ENCODE peak calls at places on chromosomes 11 and 22, in eight cellular contexts. One of them, this sample, is unnamed.
A peak's percentile ranks its signal among the peaks of the same experiment; 100 is the strongest.

GRCh38 chr11:46302866-46303265 is 25.4 kb downstream of the CREB3L1 start:
- DNase-seq in H1: no peak
- DNase-seq in HCT116: no peak
- DNase-seq in SK-N-SH: no peak
- DNase-seq in A549: no peak
- DNase-seq in K562: no peak
- DNase-seq in endothelial cell of umbilical vein: no peak
- DNase-seq in GM12878: peak; percentile 87
- DNase-seq in this sample: no peak

GRCh38 chr11:133531971-133532651 is at the start of gene OPCML:
- DNase-seq in H1: no peak
- DNase-seq in K562: no peak
- DNase-seq in endothelial cell of umbilical vein: no peak
- DNase-seq in GM12878: no peak
- DNase-seq in HCT116: no peak
- DNase-seq in SK-N-SH: no peak
- DNase-seq in A549: no peak
- DNase-seq in this sample: no peak

GRCh38 chr11:16052750-16053149 is 303.6 kb downstream of the SOX6 start:
- DNase-seq in endothelial cell of umbilical vein: no peak
- DNase-seq in GM12878: no peak
- DNase-seq in A549: no peak
- DNase-seq in K562: no peak
- DNase-seq in HCT116: no peak
- DNase-seq in SK-N-SH: no peak
- DNase-seq in H1: no peak
- DNase-seq in this sample: no peak

GRCh38 chr11:44936527-44936926 is 14.2 kb downstream of the TP53I11 start:
- DNase-seq in K562: peak; percentile 83
- DNase-seq in H1: peak; percentile 64
- DNase-seq in endothelial cell of umbilical vein: peak; percentile 82
- DNase-seq in SK-N-SH: peak; percentile 91
- DNase-seq in HCT116: peak; percentile 55
- DNase-seq in A549: peak; percentile 80
- DNase-seq in GM12878: no peak
- DNase-seq in this sample: peak; percentile 50

GRCh38 chr11:111674941-111675340 is 72.7 kb downstream of the SIK2 start:
- DNase-seq in GM12878: no peak
- DNase-seq in A549: no peak
- DNase-seq in SK-N-SH: no peak
- DNase-seq in HCT116: no peak
- DNase-seq in endothelial cell of umbilical vein: no peak
- DNase-seq in H1: no peak
- DNase-seq in K562: no peak
- DNase-seq in this sample: no peak

GRCh38 chr11:76670475-76671235 is at the start of gene LRRC32:
- DNase-seq in GM12878: no peak
- DNase-seq in SK-N-SH: peak; percentile 87
- DNase-seq in A549: no peak
- DNase-seq in K562: peak; percentile 84
- DNase-seq in HCT116: no peak
- DNase-seq in endothelial cell of umbilical vein: peak; percentile 82
- DNase-seq in H1: no peak
- DNase-seq in this sample: no peak

GRCh38 chr11:86183694-86184093 is 60.9 kb upstream of the EED start:
- DNase-seq in HCT116: no peak
- DNase-seq in K562: peak; percentile 51
- DNase-seq in endothelial cell of umbilical vein: no peak
- DNase-seq in H1: no peak
- DNase-seq in A549: no peak
- DNase-seq in SK-N-SH: no peak
- DNase-seq in GM12878: no peak
- DNase-seq in this sample: no peak

GRCh38 chr11:75338516-75339218 is 12.8 kb downstream of the ARRB1 start:
- DNase-seq in K562: no peak
- DNase-seq in GM12878: no peak
- DNase-seq in endothelial cell of umbilical vein: peak; percentile 14
- DNase-seq in HCT116: no peak
- DNase-seq in A549: no peak
- DNase-seq in SK-N-SH: peak; percentile 52
- DNase-seq in H1: no peak
- DNase-seq in this sample: no peak

GRCh38 chr11:123188508-123189165 is 6.4 kb downstream of the CLMP start:
- DNase-seq in K562: no peak
- DNase-seq in A549: no peak
- DNase-seq in H1: no peak
- DNase-seq in endothelial cell of umbilical vein: peak; percentile 73
- DNase-seq in HCT116: no peak
- DNase-seq in SK-N-SH: no peak
- DNase-seq in GM12878: no peak
- DNase-seq in this sample: no peak

GRCh38 chr22:36922097-36922608 is 8.7 kb downstream of the CSF2RB start:
- DNase-seq in HCT116: no peak
- DNase-seq in GM12878: no peak
- DNase-seq in A549: no peak
- DNase-seq in H1: no peak
- DNase-seq in SK-N-SH: no peak
- DNase-seq in endothelial cell of umbilical vein: peak; percentile 45
- DNase-seq in K562: no peak
- DNase-seq in this sample: no peak

GRCh38 chr11:64007629-64008282 is 21.5 kb downstream of the OTUB1 start:
- DNase-seq in H1: no peak
- DNase-seq in GM12878: no peak
- DNase-seq in SK-N-SH: peak; percentile 91
- DNase-seq in K562: peak; percentile 95
- DNase-seq in HCT116: peak; percentile 54
- DNase-seq in endothelial cell of umbilical vein: peak; percentile 45
- DNase-seq in A549: peak; percentile 86
- DNase-seq in this sample: peak; percentile 89

GRCh38 chr11:119907934-119908760 is 179.1 kb upstream of the NECTIN1 start:
- DNase-seq in A549: no peak
- DNase-seq in SK-N-SH: peak; percentile 86
- DNase-seq in H1: no peak
- DNase-seq in GM12878: no peak
- DNase-seq in K562: no peak
- DNase-seq in HCT116: no peak
- DNase-seq in endothelial cell of umbilical vein: no peak
- DNase-seq in this sample: no peak

GRCh38 chr22:37763012-37763411 is 44.7 kb upstream of the GCAT start:
- DNase-seq in HCT116: no peak
- DNase-seq in H1: no peak
- DNase-seq in K562: no peak
- DNase-seq in endothelial cell of umbilical vein: no peak
- DNase-seq in GM12878: no peak
- DNase-seq in A549: no peak
- DNase-seq in SK-N-SH: no peak
- DNase-seq in this sample: no peak

GRCh38 chr22:48146426-48146825 is 1384.0 kb downstream of the TBC1D22A start:
- DNase-seq in A549: no peak
- DNase-seq in H1: no peak
- DNase-seq in HCT116: no peak
- DNase-seq in GM12878: no peak
- DNase-seq in endothelial cell of umbilical vein: no peak
- DNase-seq in K562: no peak
- DNase-seq in SK-N-SH: no peak
- DNase-seq in this sample: no peak

GRCh38 chr11:1123970-1124369 is 33.8 kb upstream of the MUC5AC start:
- DNase-seq in GM12878: no peak
- DNase-seq in H1: no peak
- DNase-seq in HCT116: no peak
- DNase-seq in SK-N-SH: no peak
- DNase-seq in K562: no peak
- DNase-seq in endothelial cell of umbilical vein: no peak
- DNase-seq in A549: no peak
- DNase-seq in this sample: no peak

GRCh38 chr22:46753360-46753759 is 9.1 kb upstream of the TBC1D22A start:
- DNase-seq in K562: no peak
- DNase-seq in H1: no peak
- DNase-seq in GM12878: no peak
- DNase-seq in HCT116: no peak
- DNase-seq in endothelial cell of umbilical vein: no peak
- DNase-seq in SK-N-SH: no peak
- DNase-seq in A549: no peak
- DNase-seq in this sample: no peak

GRCh38 chr22:46754826-46755225 is 7.6 kb upstream of the TBC1D22A start:
- DNase-seq in SK-N-SH: no peak
- DNase-seq in GM12878: no peak
- DNase-seq in HCT116: no peak
- DNase-seq in A549: no peak
- DNase-seq in K562: no peak
- DNase-seq in endothelial cell of umbilical vein: no peak
- DNase-seq in H1: no peak
- DNase-seq in this sample: no peak

GRCh38 chr22:46752911-46753310 is 9.5 kb upstream of the TBC1D22A start:
- DNase-seq in K562: no peak
- DNase-seq in HCT116: no peak
- DNase-seq in H1: no peak
- DNase-seq in GM12878: no peak
- DNase-seq in SK-N-SH: no peak
- DNase-seq in endothelial cell of umbilical vein: no peak
- DNase-seq in A549: no peak
- DNase-seq in this sample: no peak

GRCh38 chr22:46753761-46754109 is 8.7 kb upstream of the TBC1D22A start:
- DNase-seq in K562: no peak
- DNase-seq in A549: no peak
- DNase-seq in H1: no peak
- DNase-seq in GM12878: no peak
- DNase-seq in HCT116: no peak
- DNase-seq in SK-N-SH: no peak
- DNase-seq in endothelial cell of umbilical vein: no peak
- DNase-seq in this sample: no peak

DNA sequence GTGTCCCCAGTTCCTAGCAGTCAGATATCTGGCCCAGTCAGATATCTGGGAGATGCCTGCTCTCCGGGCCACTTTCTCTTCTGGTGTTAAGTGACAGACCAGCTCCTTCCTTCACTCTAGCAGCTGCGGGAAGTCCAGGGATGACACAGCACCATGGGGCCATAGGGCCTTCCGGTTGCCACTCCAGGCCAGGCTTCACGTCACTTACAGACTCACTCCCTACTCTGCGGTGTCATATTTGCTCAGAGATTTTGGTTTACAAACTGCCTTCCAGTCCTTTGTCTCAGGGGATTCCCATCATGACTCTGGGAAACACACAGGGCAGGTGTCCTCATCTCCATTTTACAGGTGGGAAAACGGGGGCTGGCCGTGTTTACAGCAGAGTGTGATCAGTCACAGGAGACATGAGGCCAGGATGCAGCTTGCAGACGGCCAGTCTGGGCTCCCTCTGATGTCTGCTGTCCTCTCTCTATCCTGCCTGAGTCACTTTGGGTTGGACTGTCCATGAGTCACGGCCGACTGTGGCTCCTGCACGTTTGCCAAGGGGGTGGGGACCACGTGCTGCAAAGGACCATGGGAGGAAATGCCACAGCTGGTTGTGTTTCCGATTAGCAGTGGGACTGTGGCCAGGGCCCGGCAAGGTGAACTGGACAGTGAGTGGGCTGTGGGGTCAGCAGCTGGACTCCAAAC is 8.2 kb upstream of the TBC1D22A start:
- DNase-seq in H1: no peak
- DNase-seq in K562: peak; percentile 62
- DNase-seq in endothelial cell of umbilical vein: peak; percentile 99
- DNase-seq in HCT116: peak; percentile 90
- DNase-seq in SK-N-SH: peak; percentile 68
- DNase-seq in GM12878: no peak
- DNase-seq in A549: peak; percentile 92
- DNase-seq in this sample: peak; percentile 92
- H3K4me1 ChIP-seq in H1: no peaks in the 10 kb centered on the region
- H3K4me1 ChIP-seq in K562: peaks cover 25% of the 10 kb centered on the region
- H3K4me1 ChIP-seq in endothelial cell of umbilical vein: peaks cover 52% of the 10 kb centered on the region
- H3K4me1 ChIP-seq in HCT116: peaks cover 50% of the 10 kb centered on the region
- H3K4me1 ChIP-seq in SK-N-SH: peaks cover 23% of the 10 kb centered on the region
- H3K4me1 ChIP-seq in GM12878: peaks cover 15% of the 10 kb centered on the region
- H3K4me1 ChIP-seq in A549: peaks cover 44% of the 10 kb centered on the region
- H3K4me1 ChIP-seq in this sample: peaks cover 58% of the 10 kb centered on the region

DNA sequence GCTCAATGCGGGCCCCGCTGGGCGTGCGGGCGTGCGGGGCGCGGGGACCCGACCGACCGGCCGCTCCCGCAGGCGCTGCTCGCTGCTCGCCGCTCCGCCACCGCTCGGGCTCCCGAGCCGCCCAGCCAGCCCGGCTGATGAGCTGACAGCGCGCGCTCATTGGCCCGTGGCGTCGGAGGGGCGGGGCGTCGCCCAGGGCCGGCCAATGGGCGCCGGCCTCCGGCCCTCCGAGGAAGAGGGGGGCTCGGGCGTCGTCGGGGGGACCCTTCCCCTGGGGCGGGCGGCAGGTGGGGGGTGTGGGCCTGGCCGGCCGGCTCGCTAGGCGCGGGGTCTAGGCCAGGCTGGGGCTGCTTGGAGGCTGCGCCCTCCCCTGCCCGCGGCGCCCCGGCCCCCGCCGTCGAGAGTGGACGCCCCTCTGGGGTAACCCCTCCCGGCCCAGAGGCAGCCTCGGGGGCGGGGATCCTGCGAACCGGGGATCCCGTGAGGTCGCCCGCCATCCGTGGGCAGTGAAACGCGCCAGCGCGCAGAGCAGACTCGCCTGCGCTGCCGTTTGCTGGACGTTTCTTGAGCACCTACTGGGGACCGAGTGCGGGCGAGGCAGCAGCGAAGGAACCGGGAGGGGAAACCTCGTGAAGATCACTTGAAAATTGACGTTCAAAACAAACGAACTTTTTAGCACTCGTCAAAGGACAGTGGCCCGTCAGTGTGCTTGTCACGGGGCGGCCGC is at the start of gene SCUBE1:
- DNase-seq in A549: peak; percentile 17
- DNase-seq in H1: no peak
- DNase-seq in endothelial cell of umbilical vein: peak; percentile 31
- DNase-seq in SK-N-SH: peak; percentile 95
- DNase-seq in K562: peak; percentile 91
- DNase-seq in HCT116: no peak
- DNase-seq in GM12878: no peak
- DNase-seq in this sample: no peak
- TF ChIP-seq MAX in A549: no peak
- TF ChIP-seq MAX in H1: peak; percentile 49
- TF ChIP-seq MAX in endothelial cell of umbilical vein: no peak
- TF ChIP-seq MAX in SK-N-SH: no peak
- TF ChIP-seq MAX in K562: no peak
- TF ChIP-seq MAX in HCT116: no peak
- TF ChIP-seq MAX in GM12878: no peak
- TF ChIP-seq MAX in this sample: no peak

DNA sequence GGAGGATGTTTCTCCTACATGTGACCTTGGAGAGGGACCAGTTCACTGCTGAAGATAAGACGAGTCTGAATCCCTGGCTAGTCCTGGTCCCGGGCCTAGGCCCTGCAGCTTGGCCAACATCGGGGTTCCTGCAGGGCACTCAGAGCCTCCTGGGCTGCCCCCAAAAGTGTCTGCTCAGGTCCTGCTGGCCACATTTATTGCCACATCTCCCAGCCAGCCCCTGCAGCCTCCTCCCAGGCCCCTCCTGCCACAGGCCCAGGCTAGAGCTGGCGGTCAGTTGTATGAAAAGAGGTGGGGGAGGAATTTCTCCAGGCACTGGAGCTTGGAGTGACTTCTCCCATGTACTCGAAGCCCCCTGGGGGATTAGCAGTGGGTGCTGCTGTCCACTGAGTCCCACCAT is 56.5 kb upstream of the PPARA start:
- DNase-seq in GM12878: no peak
- DNase-seq in endothelial cell of umbilical vein: no peak
- DNase-seq in K562: no peak
- DNase-seq in H1: no peak
- DNase-seq in HCT116: no peak
- DNase-seq in A549: no peak
- DNase-seq in SK-N-SH: no peak
- DNase-seq in this sample: no peak
- H3K4me1 ChIP-seq in GM12878: no peaks in the 10 kb centered on the region
- H3K4me1 ChIP-seq in endothelial cell of umbilical vein: peaks cover 17% of the 10 kb centered on the region
- H3K4me1 ChIP-seq in K562: peaks cover 47% of the 10 kb centered on the region
- H3K4me1 ChIP-seq in H1: no peaks in the 10 kb centered on the region
- H3K4me1 ChIP-seq in HCT116: no peaks in the 10 kb centered on the region
- H3K4me1 ChIP-seq in A549: peaks cover 77% of the 10 kb centered on the region
- H3K4me1 ChIP-seq in SK-N-SH: peaks cover 95% of the 10 kb centered on the region
- H3K4me1 ChIP-seq in this sample: peaks cover 11% of the 10 kb centered on the region

GRCh38 chr22:49972163-49973017 is 11.8 kb downstream of the PIM3 start:
- DNase-seq in K562: peak; percentile 22
- DNase-seq in endothelial cell of umbilical vein: no peak
- DNase-seq in HCT116: no peak
- DNase-seq in SK-N-SH: peak; percentile 48
- DNase-seq in GM12878: no peak
- DNase-seq in A549: no peak
- DNase-seq in H1: no peak
- DNase-seq in this sample: no peak
- TF ChIP-seq MAX in K562: no peak
- TF ChIP-seq MAX in endothelial cell of umbilical vein: no peak
- TF ChIP-seq MAX in HCT116: no peak
- TF ChIP-seq MAX in SK-N-SH: no peak
- TF ChIP-seq MAX in GM12878: no peak
- TF ChIP-seq MAX in A549: no peak
- TF ChIP-seq MAX in H1: no peak
- TF ChIP-seq MAX in this sample: no peak

This sample was measured in HepG2.